ENCODE peak calls at places on chromosomes 12 and 14, in nine cellular contexts. One of them, this sample, is unnamed.

GRCh38 chr12:108653082-108653516 is 19.4 kb upstream of the SELPLG start:
- DNase-seq in stimulated activated CD4-positive, alpha-beta T cell treated with anti-CD3 and anti-CD28 coated beads, Interleukin-1b, Interleukin-23, amount 100 ng/mL, for 24 hours: no peak
- DNase-seq in activated CD4-positive, alpha-beta T cell treated with anti-CD3 and anti-CD28 coated beads for 36 hours: no peak
- DNase-seq in C1 segment of cervical spinal cord: no peak
- DNase-seq in substantia nigra: no peak
- DNase-seq in colonic mucosa: no peak
- DNase-seq in NCI-H187 treated with DMSO at 0.1 percent for 48 hours: peak
- DNase-seq in tibial nerve: no peak
- DNase-seq in kidney epithelial cell: no peak
- DNase-seq in this sample: no peak

GRCh38 chr14:38129705-38130104 is 78.0 kb upstream of the SSTR1 start:
- DNase-seq in stimulated activated CD4-positive, alpha-beta T cell treated with anti-CD3 and anti-CD28 coated beads, Interleukin-1b, Interleukin-23, amount 100 ng/mL, for 24 hours: no peak
- DNase-seq in activated CD4-positive, alpha-beta T cell treated with anti-CD3 and anti-CD28 coated beads for 36 hours: peak
- DNase-seq in C1 segment of cervical spinal cord: no peak
- DNase-seq in substantia nigra: no peak
- DNase-seq in colonic mucosa: no peak
- DNase-seq in NCI-H187 treated with DMSO at 0.1 percent for 48 hours: no peak
- DNase-seq in tibial nerve: no peak
- DNase-seq in kidney epithelial cell: no peak
- DNase-seq in this sample: no peak

GRCh38 chr14:105249175-105250007 is 1.1 kb downstream of the BTBD6 start:
- DNase-seq in stimulated activated CD4-positive, alpha-beta T cell treated with anti-CD3 and anti-CD28 coated beads, Interleukin-1b, Interleukin-23, amount 100 ng/mL, for 24 hours: no peak
- DNase-seq in activated CD4-positive, alpha-beta T cell treated with anti-CD3 and anti-CD28 coated beads for 36 hours: no peak
- DNase-seq in C1 segment of cervical spinal cord: no peak
- DNase-seq in substantia nigra: no peak
- DNase-seq in colonic mucosa: peak
- DNase-seq in NCI-H187 treated with DMSO at 0.1 percent for 48 hours: no peak
- DNase-seq in tibial nerve: no peak
- DNase-seq in kidney epithelial cell: no peak
- DNase-seq in this sample: peak

GRCh38 chr14:64388533-64389243 is 535 bp downstream of the MTHFD1 start:
- DNase-seq in stimulated activated CD4-positive, alpha-beta T cell treated with anti-CD3 and anti-CD28 coated beads, Interleukin-1b, Interleukin-23, amount 100 ng/mL, for 24 hours: no peak
- DNase-seq in activated CD4-positive, alpha-beta T cell treated with anti-CD3 and anti-CD28 coated beads for 36 hours: peak
- DNase-seq in C1 segment of cervical spinal cord: no peak
- DNase-seq in substantia nigra: no peak
- DNase-seq in colonic mucosa: peak
- DNase-seq in NCI-H187 treated with DMSO at 0.1 percent for 48 hours: no peak
- DNase-seq in tibial nerve: no peak
- DNase-seq in kidney epithelial cell: no peak
- DNase-seq in this sample: peak

GRCh38 chr14:31886161-31886835 is 190.8 kb upstream of the ARHGAP5 start:
- DNase-seq in stimulated activated CD4-positive, alpha-beta T cell treated with anti-CD3 and anti-CD28 coated beads, Interleukin-1b, Interleukin-23, amount 100 ng/mL, for 24 hours: no peak
- DNase-seq in activated CD4-positive, alpha-beta T cell treated with anti-CD3 and anti-CD28 coated beads for 36 hours: no peak
- DNase-seq in C1 segment of cervical spinal cord: no peak
- DNase-seq in substantia nigra: no peak
- DNase-seq in colonic mucosa: no peak
- DNase-seq in NCI-H187 treated with DMSO at 0.1 percent for 48 hours: no peak
- DNase-seq in tibial nerve: no peak
- DNase-seq in kidney epithelial cell: no peak
- DNase-seq in this sample: no peak

GRCh38 chr12:1517734-1518485 is 76.5 kb downstream of the FBXL14 start:
- DNase-seq in stimulated activated CD4-positive, alpha-beta T cell treated with anti-CD3 and anti-CD28 coated beads, Interleukin-1b, Interleukin-23, amount 100 ng/mL, for 24 hours: no peak
- DNase-seq in activated CD4-positive, alpha-beta T cell treated with anti-CD3 and anti-CD28 coated beads for 36 hours: no peak
- DNase-seq in C1 segment of cervical spinal cord: no peak
- DNase-seq in substantia nigra: no peak
- DNase-seq in colonic mucosa: no peak
- DNase-seq in NCI-H187 treated with DMSO at 0.1 percent for 48 hours: no peak
- DNase-seq in tibial nerve: no peak
- DNase-seq in kidney epithelial cell: no peak
- DNase-seq in this sample: no peak

GRCh38 chr14:95346820-95347219 is 27.1 kb upstream of the CLMN start:
- DNase-seq in stimulated activated CD4-positive, alpha-beta T cell treated with anti-CD3 and anti-CD28 coated beads, Interleukin-1b, Interleukin-23, amount 100 ng/mL, for 24 hours: no peak
- DNase-seq in activated CD4-positive, alpha-beta T cell treated with anti-CD3 and anti-CD28 coated beads for 36 hours: no peak
- DNase-seq in C1 segment of cervical spinal cord: no peak
- DNase-seq in substantia nigra: no peak
- DNase-seq in colonic mucosa: no peak
- DNase-seq in NCI-H187 treated with DMSO at 0.1 percent for 48 hours: no peak
- DNase-seq in tibial nerve: no peak
- DNase-seq in kidney epithelial cell: peak
- DNase-seq in this sample: no peak

GRCh38 chr12:25550186-25550585 is 2.9 kb downstream of the LMNTD1 start:
- DNase-seq in stimulated activated CD4-positive, alpha-beta T cell treated with anti-CD3 and anti-CD28 coated beads, Interleukin-1b, Interleukin-23, amount 100 ng/mL, for 24 hours: no peak
- DNase-seq in activated CD4-positive, alpha-beta T cell treated with anti-CD3 and anti-CD28 coated beads for 36 hours: no peak
- DNase-seq in C1 segment of cervical spinal cord: no peak
- DNase-seq in substantia nigra: no peak
- DNase-seq in colonic mucosa: no peak
- DNase-seq in NCI-H187 treated with DMSO at 0.1 percent for 48 hours: no peak
- DNase-seq in tibial nerve: no peak
- DNase-seq in kidney epithelial cell: no peak
- DNase-seq in this sample: no peak

GRCh38 chr14:26605602-26606001 is 7.8 kb upstream of the NOVA1 start:
- DNase-seq in stimulated activated CD4-positive, alpha-beta T cell treated with anti-CD3 and anti-CD28 coated beads, Interleukin-1b, Interleukin-23, amount 100 ng/mL, for 24 hours: no peak
- DNase-seq in activated CD4-positive, alpha-beta T cell treated with anti-CD3 and anti-CD28 coated beads for 36 hours: no peak
- DNase-seq in C1 segment of cervical spinal cord: no peak
- DNase-seq in substantia nigra: no peak
- DNase-seq in colonic mucosa: no peak
- DNase-seq in NCI-H187 treated with DMSO at 0.1 percent for 48 hours: no peak
- DNase-seq in tibial nerve: no peak
- DNase-seq in kidney epithelial cell: no peak
- DNase-seq in this sample: no peak

GRCh38 chr12:109609256-109609821 is 35.7 kb downstream of the MVK start:
- DNase-seq in stimulated activated CD4-positive, alpha-beta T cell treated with anti-CD3 and anti-CD28 coated beads, Interleukin-1b, Interleukin-23, amount 100 ng/mL, for 24 hours: no peak
- DNase-seq in activated CD4-positive, alpha-beta T cell treated with anti-CD3 and anti-CD28 coated beads for 36 hours: no peak
- DNase-seq in C1 segment of cervical spinal cord: no peak
- DNase-seq in substantia nigra: no peak
- DNase-seq in colonic mucosa: no peak
- DNase-seq in NCI-H187 treated with DMSO at 0.1 percent for 48 hours: no peak
- DNase-seq in tibial nerve: no peak
- DNase-seq in kidney epithelial cell: no peak
- DNase-seq in this sample: no peak

GRCh38 chr12:7859552-7859951 is 13.2 kb downstream of the SLC2A14 start:
- DNase-seq in stimulated activated CD4-positive, alpha-beta T cell treated with anti-CD3 and anti-CD28 coated beads, Interleukin-1b, Interleukin-23, amount 100 ng/mL, for 24 hours: no peak
- DNase-seq in activated CD4-positive, alpha-beta T cell treated with anti-CD3 and anti-CD28 coated beads for 36 hours: no peak
- DNase-seq in C1 segment of cervical spinal cord: no peak
- DNase-seq in substantia nigra: no peak
- DNase-seq in colonic mucosa: no peak
- DNase-seq in NCI-H187 treated with DMSO at 0.1 percent for 48 hours: no peak
- DNase-seq in tibial nerve: no peak
- DNase-seq in kidney epithelial cell: no peak
- DNase-seq in this sample: no peak

GRCh38 chr12:67477682-67478265 is 170.8 kb upstream of the DYRK2 start:
- DNase-seq in stimulated activated CD4-positive, alpha-beta T cell treated with anti-CD3 and anti-CD28 coated beads, Interleukin-1b, Interleukin-23, amount 100 ng/mL, for 24 hours: no peak
- DNase-seq in activated CD4-positive, alpha-beta T cell treated with anti-CD3 and anti-CD28 coated beads for 36 hours: no peak
- DNase-seq in C1 segment of cervical spinal cord: no peak
- DNase-seq in substantia nigra: peak
- DNase-seq in colonic mucosa: no peak
- DNase-seq in NCI-H187 treated with DMSO at 0.1 percent for 48 hours: no peak
- DNase-seq in tibial nerve: no peak
- DNase-seq in kidney epithelial cell: no peak
- DNase-seq in this sample: no peak

GRCh38 chr12:94640134-94640928 is 10.0 kb downstream of the TMCC3 start:
- DNase-seq in stimulated activated CD4-positive, alpha-beta T cell treated with anti-CD3 and anti-CD28 coated beads, Interleukin-1b, Interleukin-23, amount 100 ng/mL, for 24 hours: no peak
- DNase-seq in activated CD4-positive, alpha-beta T cell treated with anti-CD3 and anti-CD28 coated beads for 36 hours: peak
- DNase-seq in C1 segment of cervical spinal cord: no peak
- DNase-seq in substantia nigra: no peak
- DNase-seq in colonic mucosa: no peak
- DNase-seq in NCI-H187 treated with DMSO at 0.1 percent for 48 hours: no peak
- DNase-seq in tibial nerve: no peak
- DNase-seq in kidney epithelial cell: peak
- DNase-seq in this sample: no peak

GRCh38 chr12:10672231-10672868 is 1.5 kb downstream of the STYK1 start:
- DNase-seq in stimulated activated CD4-positive, alpha-beta T cell treated with anti-CD3 and anti-CD28 coated beads, Interleukin-1b, Interleukin-23, amount 100 ng/mL, for 24 hours: no peak
- DNase-seq in activated CD4-positive, alpha-beta T cell treated with anti-CD3 and anti-CD28 coated beads for 36 hours: peak
- DNase-seq in C1 segment of cervical spinal cord: no peak
- DNase-seq in substantia nigra: no peak
- DNase-seq in colonic mucosa: peak
- DNase-seq in NCI-H187 treated with DMSO at 0.1 percent for 48 hours: no peak
- DNase-seq in tibial nerve: no peak
- DNase-seq in kidney epithelial cell: no peak
- DNase-seq in this sample: no peak

GRCh38 chr14:68952544-68953535 is 26.3 kb downstream of the ACTN1 start:
- DNase-seq in stimulated activated CD4-positive, alpha-beta T cell treated with anti-CD3 and anti-CD28 coated beads, Interleukin-1b, Interleukin-23, amount 100 ng/mL, for 24 hours: no peak
- DNase-seq in activated CD4-positive, alpha-beta T cell treated with anti-CD3 and anti-CD28 coated beads for 36 hours: peak
- DNase-seq in C1 segment of cervical spinal cord: no peak
- DNase-seq in substantia nigra: no peak
- DNase-seq in colonic mucosa: no peak
- DNase-seq in NCI-H187 treated with DMSO at 0.1 percent for 48 hours: no peak
- DNase-seq in tibial nerve: no peak
- DNase-seq in kidney epithelial cell: no peak
- DNase-seq in this sample: no peak

GRCh38 chr14:38366374-38366773 is 110.5 kb upstream of the CLEC14A start:
- DNase-seq in stimulated activated CD4-positive, alpha-beta T cell treated with anti-CD3 and anti-CD28 coated beads, Interleukin-1b, Interleukin-23, amount 100 ng/mL, for 24 hours: no peak
- DNase-seq in activated CD4-positive, alpha-beta T cell treated with anti-CD3 and anti-CD28 coated beads for 36 hours: no peak
- DNase-seq in C1 segment of cervical spinal cord: no peak
- DNase-seq in substantia nigra: no peak
- DNase-seq in colonic mucosa: no peak
- DNase-seq in NCI-H187 treated with DMSO at 0.1 percent for 48 hours: no peak
- DNase-seq in tibial nerve: no peak
- DNase-seq in kidney epithelial cell: no peak
- DNase-seq in this sample: no peak

GRCh38 chr12:44509471-44509870 is 366.6 kb downstream of the NELL2 start:
- DNase-seq in stimulated activated CD4-positive, alpha-beta T cell treated with anti-CD3 and anti-CD28 coated beads, Interleukin-1b, Interleukin-23, amount 100 ng/mL, for 24 hours: no peak
- DNase-seq in activated CD4-positive, alpha-beta T cell treated with anti-CD3 and anti-CD28 coated beads for 36 hours: no peak
- DNase-seq in C1 segment of cervical spinal cord: no peak
- DNase-seq in substantia nigra: no peak
- DNase-seq in colonic mucosa: no peak
- DNase-seq in NCI-H187 treated with DMSO at 0.1 percent for 48 hours: no peak
- DNase-seq in tibial nerve: no peak
- DNase-seq in kidney epithelial cell: no peak
- DNase-seq in this sample: no peak

This sample was measured in WTC11.